ENCODE peak calls at places on chromosomes 11 and 22, in six cellular contexts. N is trophoblast cell, M is AG04450, X is left ventricle myocardium inferior, V is pancreas, D is PC-3. A is an unnamed sample.

GRCh38 chr11:44916316-44916715 is 34.4 kb downstream of the TP53I11 start:
- DNase-seq in N (no peak), M (no peak), X (no peak), V (no peak), D (no peak), A (no peak)

GRCh38 chr11:44634401-44635281 is 69.2 kb downstream of the CD82 start:
- DNase-seq in N (no peak), M (peak; percentile 30), X (peak; percentile 74), V (peak; percentile 75), D (peak; percentile 39), A (peak; percentile 79)

GRCh38 chr11:68449951-68450350 is 10.6 kb upstream of the PPP6R3 start:
- DNase-seq in N (no peak), M (no peak), X (no peak), V (no peak), D (no peak), A (no peak)

GRCh38 chr22:22156716-22157499 is 87.7 kb upstream of the VPREB1 start:
- DNase-seq in N (peak; percentile 90), M (peak; percentile 33), X (no peak), V (peak; percentile 63), D (peak; percentile 75), A (no peak)

GRCh38 chr22:24049211-24049610 is 38.1 kb downstream of the CABIN1 start:
- DNase-seq in N (no peak), M (no peak), X (no peak), V (no peak), D (no peak), A (no peak)

GRCh38 chr22:25509391-25509791 is 55.1 kb upstream of the GRK3 start:
- DNase-seq in N (peak; percentile 55), M (no peak), X (no peak), V (peak; percentile 56), D (no peak), A (no peak)

GRCh38 chr11:19232910-19233503 is 7.7 kb downstream of the E2F8 start:
- DNase-seq in N (peak; percentile 92), M (peak; percentile 48), X (no peak), V (no peak), D (peak; percentile 87), A (no peak)

GRCh38 chr11:34238533-34238932 is 119.3 kb downstream of the ABTB2 start:
- DNase-seq in N (peak; percentile 91), M (no peak), X (no peak), V (no peak), D (no peak), A (no peak)

GRCh38 chr11:14413307-14414072 is 54.5 kb upstream of the RRAS2 start:
- DNase-seq in N (peak; percentile 80), M (no peak), X (peak; percentile 40), V (no peak), D (peak; percentile 27), A (peak; percentile 58)

GRCh38 chr11:45266693-45267451 is 19.3 kb downstream of the SYT13 start:
- DNase-seq in N (peak; percentile 25), M (no peak), X (no peak), V (no peak), D (no peak), A (no peak)

GRCh38 chr11:24509114-24509513 is 12.3 kb downstream of the LUZP2 start:
- DNase-seq in N (no peak), M (no peak), X (no peak), V (no peak), D (peak; percentile 44), A (no peak)

GRCh38 chr22:32204211-32204855 is 540 bp downstream of the RFPL2 start:
- DNase-seq in N (peak; percentile 19), M (no peak), X (no peak), V (no peak), D (no peak), A (no peak)
- H3K4me3 ChIP-seq in N (peak overlapping the region; percentile 42), M (no peak overlapping the region), X (peak overlapping the region; percentile 51), V (no peak overlapping the region), D (no peak overlapping the region), A (no peak overlapping the region)

GRCh38 chr11:31819533-31820437 is 8.7 kb upstream of the PAX6 start:
- DNase-seq in N (no peak), M (no peak), X (no peak), V (no peak), D (no peak), A (no peak)
- H3K9me3 ChIP-seq in N (peaks cover 9% of the 10 kb centered on the region), M (peaks cover 35% of the 10 kb centered on the region), X (no peaks in the 10 kb centered on the region), V (no peaks in the 10 kb centered on the region), D (no peaks in the 10 kb centered on the region), A (no peaks in the 10 kb centered on the region)

GRCh38 chr11:13317293-13318080 is 39.9 kb downstream of the BMAL1 start:
- DNase-seq in N (no peak), M (no peak), X (no peak), V (no peak), D (no peak), A (no peak)

GRCh38 chr11:13321431-13321830 is 43.8 kb downstream of the BMAL1 start:
- DNase-seq in N (no peak), M (no peak), X (no peak), V (no peak), D (no peak), A (no peak)

GRCh38 chr11:13316528-13316961 is 39.0 kb downstream of the BMAL1 start:
- DNase-seq in N (no peak), M (no peak), X (no peak), V (no peak), D (peak; percentile 62), A (peak; percentile 62)

GRCh38 chr11:13320688-13321087 is 43.1 kb downstream of the BMAL1 start:
- DNase-seq in N (no peak), M (no peak), X (no peak), V (no peak), D (no peak), A (no peak)

GRCh38 chr11:13318498-13319295 is 41.1 kb downstream of the BMAL1 start:
- DNase-seq in N (no peak), M (no peak), X (no peak), V (no peak), D (no peak), A (no peak)
- H3K4me3 ChIP-seq in N (no peak overlapping the region), M (no peak overlapping the region), X (peak overlapping the region; percentile 13), V (no peak overlapping the region), D (no peak overlapping the region), A (no peak overlapping the region)

GRCh38 chr11:98589975-98590374 is 430.8 kb upstream of the CNTN5 start:
- DNase-seq in N (no peak), M (no peak), X (no peak), V (no peak), D (no peak), A (no peak)
- H3K9me3 ChIP-seq in N (no peaks in the 10 kb centered on the region), M (peaks cover 6% of the 10 kb centered on the region), X (peaks cover 20% of the 10 kb centered on the region), V (no peaks in the 10 kb centered on the region), D (peaks cover 11% of the 10 kb centered on the region), A (peaks cover 8% of the 10 kb centered on the region)

GRCh38 chr11:65612691-65613090 is 1.3 kb downstream of the MAP3K11 start:
- DNase-seq in N (no peak), M (no peak), X (no peak), V (no peak), D (no peak), A (no peak)
- H3K4me3 ChIP-seq in N (no peak overlapping the region), M (peak overlapping the region; percentile 93), X (peak overlapping the region; percentile 93), V (peak overlapping the region; percentile 96), D (peak overlapping the region; percentile 90), A (peak overlapping the region; percentile 97)

A was measured in psoas muscle.